ENCODE peak calls at places on chromosomes 3 and 15, in five cellular contexts. I, P, B, L and N are unnamed samples.

GRCh38 chr3:170244566-170244965 is 22.3 kb downstream of the PRKCI start:
- DNase-seq in I (no peak), B (no peak), P (no peak), L (peak; percentile 80), N (no peak)

GRCh38 chr3:163364717-163365116 is 1713.6 kb downstream of the SI start:
- DNase-seq in L (no peak), B (no peak), P (no peak), I (no peak), N (no peak)

GRCh38 chr3:9080165-9080564 is 116.9 kb upstream of the RAD18 start:
- DNase-seq in I (no peak), P (no peak), L (peak; percentile 89), B (no peak), N (no peak)

GRCh38 chr3:156601497-156601896 is 46.6 kb upstream of the SSR3 start:
- DNase-seq in P (no peak), B (no peak), I (no peak), L (peak; percentile 55), N (no peak)

GRCh38 chr15:22873204-22873701 is 34.8 kb downstream of the NIPA2 start:
- DNase-seq in L (no peak), I (peak; percentile 88), P (peak; percentile 90), B (no peak), N (peak; percentile 58)

GRCh38 chr3:128163432-128163831 is 10.2 kb downstream of the EEFSEC start:
- DNase-seq in P (no peak), L (no peak), B (no peak), I (no peak), N (no peak)

GRCh38 chr3:130761730-130762311 is 15.2 kb upstream of the PIK3R4 start:
- DNase-seq in P (no peak), B (no peak), L (no peak), I (no peak), N (no peak)

GRCh38 chr3:168736202-168736601 is 640.5 kb upstream of the GOLIM4 start:
- DNase-seq in L (no peak), P (no peak), B (no peak), I (no peak), N (no peak)

GRCh38 chr3:8835385-8835784 is 66.0 kb upstream of the OXTR start:
- DNase-seq in L (no peak), I (peak; percentile 28), P (no peak), B (no peak), N (no peak)

GRCh38 chr15:94327356-94327936 is 96.1 kb downstream of the MCTP2 start:
- DNase-seq in B (no peak), L (peak; percentile 49), I (no peak), P (peak; percentile 47), N (no peak)

GRCh38 chr3:90092994-90093393 is 985.6 kb downstream of the EPHA3 start:
- DNase-seq in B (no peak), I (no peak), L (peak; percentile 30), P (peak; percentile 29), N (peak; percentile 11)